ENCODE peak calls at places on chromosomes 1 and 21, in five cellular contexts. I is pulmonary artery endothelial cell; F is NCI-H446 treated with DMSO at 0.1 percent for 48 hours; X is stimulated activated CD8-positive, alpha-beta memory T cell treated with anti-CD3 and anti-CD28 coated beads, Interleukin-15, amount 100 ng/mL, for 1 hour; Q is A549. H is an unnamed sample.

GRCh38 chr1:156767879-156768608 is 709 bp downstream of the PRCC start:
- DNase-seq in I (no peak), F (no peak), X (no peak), Q (peak), H (no peak)

GRCh38 chr1:220918285-220918951 is 39.2 kb downstream of the HLX start:
- DNase-seq in I (no peak), F (no peak), X (no peak), Q (no peak), H (no peak)

GRCh38 chr21:16454371-16454770 is 724.6 kb downstream of the USP25 start:
- DNase-seq in I (no peak), F (peak), X (no peak), Q (peak), H (no peak)

GRCh38 chr1:226121587-226122400 is 59.3 kb downstream of the H3-3A start:
- DNase-seq in I (no peak), F (peak), X (peak), Q (peak), H (peak)

GRCh38 chr1:81920245-81920740 is 119.6 kb downstream of the ADGRL2 start:
- DNase-seq in I (no peak), F (peak), X (no peak), Q (no peak), H (no peak)

GRCh38 chr1:84370831-84371394 is 27.4 kb upstream of the DNASE2B start:
- DNase-seq in I (no peak), F (no peak), X (no peak), Q (peak), H (no peak)

GRCh38 chr1:229590119-229590518 is 31.6 kb upstream of the ABCB10 start:
- DNase-seq in I (no peak), F (no peak), X (no peak), Q (no peak), H (no peak)

GRCh38 chr1:54850082-54850730 is 36.8 kb downstream of the DHCR24 start:
- DNase-seq in I (no peak), F (no peak), X (no peak), Q (no peak), H (no peak)

GRCh38 chr1:234505774-234506114 is 26.8 kb upstream of the TARBP1 start:
- DNase-seq in I (no peak), F (no peak), X (no peak), Q (peak), H (no peak)

GRCh38 chr21:39078322-39079065 is 104.8 kb downstream of the PSMG1 start:
- DNase-seq in I (no peak), F (no peak), X (no peak), Q (no peak), H (no peak)

GRCh38 chr1:184520343-184520742 is 133.5 kb downstream of the C1orf21 start:
- DNase-seq in I (no peak), F (no peak), X (no peak), Q (no peak), H (no peak)

GRCh38 chr1:116990612-116991151 is 10.9 kb upstream of the CD101 start:
- DNase-seq in I (peak), F (peak), X (no peak), Q (no peak), H (no peak)

GRCh38 chr1:38029081-38029681 is 16.6 kb downstream of the UTP11 start:
- DNase-seq in I (no peak), F (peak), X (no peak), Q (no peak), H (no peak)

GRCh38 chr1:184971522-184972265 is 2.6 kb downstream of the NIBAN1 start:
- DNase-seq in I (no peak), F (no peak), X (no peak), Q (no peak), H (no peak)

GRCh38 chr1:215835951-215836350 is 268.8 kb downstream of the KCTD3 start:
- DNase-seq in I (no peak), F (no peak), X (no peak), Q (no peak), H (no peak)

GRCh38 chr1:101040666-101041065 is 15.1 kb upstream of the DPH5 start:
- DNase-seq in I (no peak), F (no peak), X (no peak), Q (no peak), H (no peak)

GRCh38 chr1:156383023-156383422 is 14.0 kb downstream of the RHBG start:
- DNase-seq in I (no peak), F (peak), X (peak), Q (peak), H (peak)

GRCh38 chr1:85815906-85816305 is 107.7 kb upstream of the ZNHIT6 start:
- DNase-seq in I (no peak), F (no peak), X (no peak), Q (no peak), H (no peak)

GRCh38 chr1:12177156-12177998 is 10.6 kb downstream of the TNFRSF1B start:
- DNase-seq in I (no peak), F (no peak), X (no peak), Q (no peak), H (no peak)

GRCh38 chr1:93917302-93917701 is 8.1 kb upstream of the GCLM start:
- DNase-seq in I (no peak), F (no peak), X (no peak), Q (no peak), H (no peak)